ENCODE peak calls at places on chromosomes 2 and 18, in ten cellular contexts. One of them, this sample, is unnamed. For H3K79me2, H3K4me1 and H3K27me3, the result is how much of the 10 kb centered on the place peaks cover.

GRCh38 chr2:44766220-44766619 is 175.3 kb upstream of the SIX3 start:
- DNase-seq in K562: no peak
- DNase-seq in HCT116: no peak
- DNase-seq in endothelial cell of umbilical vein: peak
- DNase-seq in neural progenitor cell: no peak
- DNase-seq in astrocyte: no peak
- DNase-seq in fibroblast of lung: no peak
- DNase-seq in hepatocyte: no peak
- DNase-seq in SK-N-SH: no peak
- DNase-seq in mammary epithelial cell: no peak
- DNase-seq in this sample: no peak

GRCh38 chr2:105868060-105868459 is 123.3 kb downstream of the NCK2 start:
- DNase-seq in K562: no peak
- DNase-seq in HCT116: no peak
- DNase-seq in endothelial cell of umbilical vein: no peak
- DNase-seq in neural progenitor cell: no peak
- DNase-seq in astrocyte: no peak
- DNase-seq in fibroblast of lung: no peak
- DNase-seq in hepatocyte: no peak
- DNase-seq in SK-N-SH: no peak
- DNase-seq in mammary epithelial cell: no peak
- DNase-seq in this sample: no peak

GRCh38 chr2:106839849-106840595 is 45.9 kb downstream of the ST6GAL2 start:
- DNase-seq in K562: peak
- DNase-seq in HCT116: no peak
- DNase-seq in endothelial cell of umbilical vein: no peak
- DNase-seq in neural progenitor cell: peak
- DNase-seq in astrocyte: no peak
- DNase-seq in fibroblast of lung: no peak
- DNase-seq in hepatocyte: peak
- DNase-seq in SK-N-SH: peak
- DNase-seq in mammary epithelial cell: no peak
- DNase-seq in this sample: no peak

GRCh38 chr2:128754246-128754724 is 435.6 kb upstream of the HS6ST1 start:
- DNase-seq in K562: no peak
- DNase-seq in HCT116: no peak
- DNase-seq in endothelial cell of umbilical vein: no peak
- DNase-seq in neural progenitor cell: no peak
- DNase-seq in astrocyte: peak
- DNase-seq in fibroblast of lung: peak
- DNase-seq in hepatocyte: no peak
- DNase-seq in SK-N-SH: peak
- DNase-seq in mammary epithelial cell: no peak
- DNase-seq in this sample: no peak

GRCh38 chr2:47014564-47015051 is 99.0 kb upstream of the MCFD2 start:
- DNase-seq in K562: no peak
- DNase-seq in HCT116: no peak
- DNase-seq in endothelial cell of umbilical vein: no peak
- DNase-seq in neural progenitor cell: no peak
- DNase-seq in astrocyte: no peak
- DNase-seq in fibroblast of lung: no peak
- DNase-seq in hepatocyte: no peak
- DNase-seq in SK-N-SH: no peak
- DNase-seq in mammary epithelial cell: no peak
- DNase-seq in this sample: no peak

GRCh38 chr2:196618661-196619060 is 20.9 kb upstream of the CCDC150 start:
- DNase-seq in K562: no peak
- DNase-seq in HCT116: no peak
- DNase-seq in endothelial cell of umbilical vein: no peak
- DNase-seq in neural progenitor cell: no peak
- DNase-seq in astrocyte: no peak
- DNase-seq in fibroblast of lung: no peak
- DNase-seq in hepatocyte: no peak
- DNase-seq in SK-N-SH: no peak
- DNase-seq in mammary epithelial cell: no peak
- DNase-seq in this sample: no peak

GRCh38 chr2:23069935-23070334 is 315.0 kb upstream of the KLHL29 start:
- DNase-seq in K562: no peak
- DNase-seq in HCT116: no peak
- DNase-seq in endothelial cell of umbilical vein: no peak
- DNase-seq in neural progenitor cell: peak
- DNase-seq in astrocyte: no peak
- DNase-seq in fibroblast of lung: no peak
- DNase-seq in hepatocyte: peak
- DNase-seq in SK-N-SH: no peak
- DNase-seq in mammary epithelial cell: no peak
- DNase-seq in this sample: no peak

GRCh38 chr18:25284861-25285574 is 66.9 kb downstream of the ZNF521 start:
- DNase-seq in K562: no peak
- DNase-seq in HCT116: no peak
- DNase-seq in endothelial cell of umbilical vein: no peak
- DNase-seq in neural progenitor cell: peak
- DNase-seq in astrocyte: peak
- DNase-seq in fibroblast of lung: peak
- DNase-seq in hepatocyte: no peak
- DNase-seq in SK-N-SH: no peak
- DNase-seq in mammary epithelial cell: no peak
- DNase-seq in this sample: no peak

GRCh38 chr2:26993768-26994167 is 23.3 kb downstream of the MAPRE3 start:
- DNase-seq in K562: no peak
- DNase-seq in HCT116: no peak
- DNase-seq in endothelial cell of umbilical vein: no peak
- DNase-seq in neural progenitor cell: peak
- DNase-seq in astrocyte: no peak
- DNase-seq in fibroblast of lung: no peak
- DNase-seq in hepatocyte: no peak
- DNase-seq in SK-N-SH: no peak
- DNase-seq in mammary epithelial cell: no peak
- DNase-seq in this sample: no peak

GRCh38 chr2:71667256-71668182 is 214.2 kb downstream of the DYSF start:
- DNase-seq in K562: no peak
- DNase-seq in HCT116: no peak
- DNase-seq in endothelial cell of umbilical vein: no peak
- DNase-seq in neural progenitor cell: no peak
- DNase-seq in astrocyte: no peak
- DNase-seq in fibroblast of lung: no peak
- DNase-seq in hepatocyte: no peak
- DNase-seq in SK-N-SH: peak
- DNase-seq in mammary epithelial cell: no peak
- DNase-seq in this sample: no peak

GRCh38 chr2:168116448-168116847 is 130.9 kb downstream of the STK39 start:
- DNase-seq in K562: no peak
- DNase-seq in HCT116: no peak
- DNase-seq in endothelial cell of umbilical vein: no peak
- DNase-seq in neural progenitor cell: peak
- DNase-seq in astrocyte: no peak
- DNase-seq in fibroblast of lung: no peak
- DNase-seq in hepatocyte: no peak
- DNase-seq in SK-N-SH: no peak
- DNase-seq in mammary epithelial cell: no peak
- DNase-seq in this sample: no peak

GRCh38 chr2:31877008-31877407 is 133.8 kb downstream of the MEMO1 start:
- DNase-seq in K562: no peak
- DNase-seq in HCT116: no peak
- DNase-seq in endothelial cell of umbilical vein: no peak
- DNase-seq in neural progenitor cell: no peak
- DNase-seq in astrocyte: no peak
- DNase-seq in fibroblast of lung: no peak
- DNase-seq in hepatocyte: peak
- DNase-seq in SK-N-SH: no peak
- DNase-seq in mammary epithelial cell: peak
- DNase-seq in this sample: no peak

GRCh38 chr2:234661146-234661545 is 164.3 kb upstream of the ARL4C start:
- DNase-seq in K562: no peak
- DNase-seq in HCT116: no peak
- DNase-seq in endothelial cell of umbilical vein: no peak
- DNase-seq in neural progenitor cell: no peak
- DNase-seq in astrocyte: no peak
- DNase-seq in fibroblast of lung: no peak
- DNase-seq in hepatocyte: no peak
- DNase-seq in SK-N-SH: no peak
- DNase-seq in mammary epithelial cell: no peak
- DNase-seq in this sample: no peak

GRCh38 chr2:130760754-130761751 is 5.7 kb downstream of the AMER3 start:
- DNase-seq in K562: no peak
- DNase-seq in HCT116: no peak
- DNase-seq in endothelial cell of umbilical vein: no peak
- DNase-seq in neural progenitor cell: no peak
- DNase-seq in astrocyte: no peak
- DNase-seq in fibroblast of lung: no peak
- DNase-seq in hepatocyte: no peak
- DNase-seq in SK-N-SH: no peak
- DNase-seq in mammary epithelial cell: no peak
- DNase-seq in this sample: no peak

DNA sequence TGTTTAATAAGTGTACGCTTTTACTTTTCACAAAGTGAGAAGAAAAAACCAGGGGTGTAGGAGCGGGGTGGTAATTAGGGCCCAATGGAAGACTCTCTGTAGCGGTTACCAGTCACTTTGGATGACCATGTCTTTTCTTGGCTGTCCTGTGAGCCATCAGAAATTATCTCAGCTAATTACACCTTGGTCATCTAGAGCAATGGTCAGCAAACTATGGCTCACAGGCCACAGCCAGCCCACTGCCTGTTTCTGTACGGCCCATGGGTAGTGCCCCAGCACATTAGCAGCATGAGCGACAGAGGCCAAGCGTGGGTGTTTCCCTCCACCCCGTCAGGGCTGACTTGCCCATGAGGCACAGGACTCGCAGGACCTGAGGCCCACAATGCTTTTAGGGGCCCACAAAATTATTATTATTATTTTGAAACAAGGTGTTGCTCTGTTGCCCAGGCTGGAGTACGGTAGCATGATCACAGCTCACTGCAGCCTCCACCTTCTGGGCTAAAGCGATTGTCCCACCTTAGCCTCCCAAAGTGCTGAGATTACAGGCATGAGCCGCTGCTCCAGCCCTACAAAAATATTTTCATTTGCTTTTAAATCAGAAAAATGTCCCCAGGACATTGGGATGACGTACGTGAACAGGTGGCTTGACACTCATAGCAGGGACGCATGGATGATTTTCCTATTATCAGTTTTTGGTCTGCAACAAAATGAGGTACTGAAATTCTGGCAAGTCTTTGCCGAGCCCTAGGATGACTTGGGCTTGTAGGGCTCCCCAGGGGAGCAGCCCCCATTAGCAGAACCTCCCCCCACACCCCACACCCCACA is 29.4 kb upstream of the CEP68 start:
- DNase-seq in K562: no peak
- DNase-seq in HCT116: no peak
- DNase-seq in endothelial cell of umbilical vein: no peak
- DNase-seq in neural progenitor cell: no peak
- DNase-seq in astrocyte: no peak
- DNase-seq in fibroblast of lung: no peak
- DNase-seq in hepatocyte: no peak
- DNase-seq in SK-N-SH: no peak
- DNase-seq in mammary epithelial cell: no peak
- DNase-seq in this sample: no peak
- H3K79me2 ChIP-seq in K562: under half
- H3K79me2 ChIP-seq in HCT116: under half
- H3K79me2 ChIP-seq in endothelial cell of umbilical vein: under half
- H3K79me2 ChIP-seq in neural progenitor cell: under half
- H3K79me2 ChIP-seq in astrocyte: under half
- H3K79me2 ChIP-seq in fibroblast of lung: under half
- H3K79me2 ChIP-seq in hepatocyte: under half
- H3K79me2 ChIP-seq in SK-N-SH: under half
- H3K79me2 ChIP-seq in mammary epithelial cell: under half
- H3K79me2 ChIP-seq in this sample: under half

GRCh38 chr2:233080836-233081229 is 20.7 kb downstream of the INPP5D start:
- DNase-seq in K562: no peak
- DNase-seq in HCT116: no peak
- DNase-seq in endothelial cell of umbilical vein: no peak
- DNase-seq in neural progenitor cell: no peak
- DNase-seq in astrocyte: no peak
- DNase-seq in fibroblast of lung: no peak
- DNase-seq in hepatocyte: no peak
- DNase-seq in SK-N-SH: no peak
- DNase-seq in mammary epithelial cell: no peak
- DNase-seq in this sample: no peak
- H3K4me1 ChIP-seq in K562: under half
- H3K4me1 ChIP-seq in HCT116: under half
- H3K4me1 ChIP-seq in endothelial cell of umbilical vein: under half
- H3K4me1 ChIP-seq in neural progenitor cell: under half
- H3K4me1 ChIP-seq in astrocyte: under half
- H3K4me1 ChIP-seq in fibroblast of lung: under half
- H3K4me1 ChIP-seq in hepatocyte: under half
- H3K4me1 ChIP-seq in SK-N-SH: under half
- H3K4me1 ChIP-seq in mammary epithelial cell: under half
- H3K4me1 ChIP-seq in this sample: under half

GRCh38 chr2:110768591-110768990 is 36.2 kb downstream of the ACOXL start:
- DNase-seq in K562: no peak
- DNase-seq in HCT116: no peak
- DNase-seq in endothelial cell of umbilical vein: no peak
- DNase-seq in neural progenitor cell: peak
- DNase-seq in astrocyte: no peak
- DNase-seq in fibroblast of lung: no peak
- DNase-seq in hepatocyte: peak
- DNase-seq in SK-N-SH: no peak
- DNase-seq in mammary epithelial cell: no peak
- DNase-seq in this sample: no peak
- H3K27me3 ChIP-seq in K562: under half
- H3K27me3 ChIP-seq in HCT116: under half
- H3K27me3 ChIP-seq in endothelial cell of umbilical vein: under half
- H3K27me3 ChIP-seq in neural progenitor cell: under half
- H3K27me3 ChIP-seq in astrocyte: under half
- H3K27me3 ChIP-seq in fibroblast of lung: under half
- H3K27me3 ChIP-seq in hepatocyte: under half
- H3K27me3 ChIP-seq in SK-N-SH: under half
- H3K27me3 ChIP-seq in mammary epithelial cell: under half
- H3K27me3 ChIP-seq in this sample: under half

GRCh38 chr2:226738821-226739507 is 60.7 kb downstream of the IRS1 start:
- DNase-seq in K562: no peak
- DNase-seq in HCT116: no peak
- DNase-seq in endothelial cell of umbilical vein: no peak
- DNase-seq in neural progenitor cell: peak
- DNase-seq in astrocyte: no peak
- DNase-seq in fibroblast of lung: no peak
- DNase-seq in hepatocyte: no peak
- DNase-seq in SK-N-SH: no peak
- DNase-seq in mammary epithelial cell: no peak
- DNase-seq in this sample: no peak

GRCh38 chr2:226743911-226744310 is 55.7 kb downstream of the IRS1 start:
- DNase-seq in K562: no peak
- DNase-seq in HCT116: no peak
- DNase-seq in endothelial cell of umbilical vein: no peak
- DNase-seq in neural progenitor cell: no peak
- DNase-seq in astrocyte: peak
- DNase-seq in fibroblast of lung: peak
- DNase-seq in hepatocyte: no peak
- DNase-seq in SK-N-SH: no peak
- DNase-seq in mammary epithelial cell: no peak
- DNase-seq in this sample: no peak

GRCh38 chr2:226739508-226740030 is 60.1 kb downstream of the IRS1 start:
- DNase-seq in K562: no peak
- DNase-seq in HCT116: no peak
- DNase-seq in endothelial cell of umbilical vein: no peak
- DNase-seq in neural progenitor cell: no peak
- DNase-seq in astrocyte: no peak
- DNase-seq in fibroblast of lung: no peak
- DNase-seq in hepatocyte: no peak
- DNase-seq in SK-N-SH: no peak
- DNase-seq in mammary epithelial cell: no peak
- DNase-seq in this sample: no peak

GRCh38 chr2:226740039-226740648 is 59.5 kb downstream of the IRS1 start:
- DNase-seq in K562: no peak
- DNase-seq in HCT116: no peak
- DNase-seq in endothelial cell of umbilical vein: no peak
- DNase-seq in neural progenitor cell: no peak
- DNase-seq in astrocyte: no peak
- DNase-seq in fibroblast of lung: no peak
- DNase-seq in hepatocyte: no peak
- DNase-seq in SK-N-SH: no peak
- DNase-seq in mammary epithelial cell: no peak
- DNase-seq in this sample: no peak

GRCh38 chr2:226742346-226742745 is 57.3 kb downstream of the IRS1 start:
- DNase-seq in K562: no peak
- DNase-seq in HCT116: no peak
- DNase-seq in endothelial cell of umbilical vein: no peak
- DNase-seq in neural progenitor cell: peak
- DNase-seq in astrocyte: peak
- DNase-seq in fibroblast of lung: peak
- DNase-seq in hepatocyte: no peak
- DNase-seq in SK-N-SH: no peak
- DNase-seq in mammary epithelial cell: no peak
- DNase-seq in this sample: no peak
- H3K79me2 ChIP-seq in K562: under half
- H3K79me2 ChIP-seq in HCT116: half or more
- H3K79me2 ChIP-seq in endothelial cell of umbilical vein: under half
- H3K79me2 ChIP-seq in neural progenitor cell: under half
- H3K79me2 ChIP-seq in astrocyte: half or more
- H3K79me2 ChIP-seq in fibroblast of lung: half or more
- H3K79me2 ChIP-seq in hepatocyte: half or more
- H3K79me2 ChIP-seq in SK-N-SH: under half
- H3K79me2 ChIP-seq in mammary epithelial cell: half or more
- H3K79me2 ChIP-seq in this sample: under half